ENCODE peak calls at places on chromosomes 16 and 17, in ten cellular contexts. W is transverse colon, U is psoas muscle, L is pancreas, T is lung, M is fibroblast of lung, G is heart left ventricle, C is ovary, B is tibial artery, S is sigmoid colon. Y is an unnamed sample.

GRCh38 chr17:81480140-81480917 is 32.3 kb downstream of the ACTG1 start:
- DNase-seq in W (no peak), U (peak; percentile 75), L (peak; percentile 38), T (no peak), M (peak; percentile 69), G (peak; percentile 62), C (no peak), B (peak; percentile 79), S (no peak), Y (no peak)

GRCh38 chr16:21946889-21947635 is 6.1 kb upstream of the UQCRC2 start:
- DNase-seq in W (no peak), U (no peak), L (no peak), T (no peak), M (no peak), G (no peak), C (no peak), B (no peak), S (no peak), Y (no peak)

GRCh38 chr17:81399481-81400153 is 4.4 kb downstream of the BAHCC1 start:
- DNase-seq in W (no peak), U (peak; percentile 48), L (no peak), T (no peak), M (no peak), G (no peak), C (no peak), B (no peak), S (no peak), Y (no peak)

GRCh38 chr17:8894673-8895578 is 27.5 kb upstream of the PIK3R6 start:
- DNase-seq in W (peak; percentile 53), U (no peak), L (peak; percentile 48), T (no peak), M (peak; percentile 59), G (no peak), C (no peak), B (peak; percentile 71), S (no peak), Y (no peak)

GRCh38 chr17:63458478-63458877 is 12.4 kb upstream of the CYB561 start:
- DNase-seq in W (no peak), U (no peak), L (no peak), T (no peak), M (no peak), G (no peak), C (no peak), B (no peak), S (no peak), Y (no peak)

GRCh38 chr16:46768809-46769208 is 20.7 kb upstream of the MYLK3 start:
- DNase-seq in W (no peak), U (peak; percentile 31), L (no peak), T (no peak), M (no peak), G (no peak), C (no peak), B (no peak), S (no peak), Y (no peak)

GRCh38 chr16:17369441-17369951 is 101.3 kb downstream of the XYLT1 start:
- DNase-seq in W (peak; percentile 71), U (no peak), L (no peak), T (peak; percentile 42), M (no peak), G (peak; percentile 77), C (no peak), B (peak; percentile 84), S (no peak), Y (peak; percentile 52)

GRCh38 chr16:85759136-85759535 is 8.2 kb upstream of the C16orf74 start:
- DNase-seq in W (no peak), U (no peak), L (no peak), T (no peak), M (no peak), G (no peak), C (no peak), B (no peak), S (no peak), Y (no peak)

GRCh38 chr17:60167095-60167741 is 17.4 kb downstream of the CA4 start:
- DNase-seq in W (no peak), U (no peak), L (peak; percentile 59), T (no peak), M (no peak), G (no peak), C (no peak), B (no peak), S (no peak), Y (no peak)

GRCh38 chr17:46851029-46851741 is at the start of gene WNT9B:
- DNase-seq in W (peak; percentile 75), U (no peak), L (peak; percentile 71), T (no peak), M (peak; percentile 12), G (no peak), C (no peak), B (no peak), S (no peak), Y (no peak)

GRCh38 chr16:1533443-1533951 is at the start of gene TMEM204:
- DNase-seq in W (peak; percentile 59), U (peak; percentile 79), L (no peak), T (peak; percentile 52), M (peak; percentile 11), G (peak; percentile 89), C (peak; percentile 74), B (peak; percentile 90), S (peak; percentile 95), Y (peak; percentile 90)

GRCh38 chr16:1532771-1533170 is 695 bp upstream of the TMEM204 start:
- DNase-seq in W (no peak), U (no peak), L (no peak), T (no peak), M (no peak), G (peak; percentile 60), C (no peak), B (no peak), S (no peak), Y (no peak)

GRCh38 chr16:1531638-1531910 is 1.9 kb upstream of the TMEM204 start:
- DNase-seq in W (no peak), U (no peak), L (no peak), T (no peak), M (no peak), G (peak; percentile 68), C (no peak), B (no peak), S (no peak), Y (no peak)

GRCh38 chr16:1530883-1531637 is 2.4 kb upstream of the TMEM204 start:
- DNase-seq in W (peak; percentile 32), U (peak; percentile 82), L (no peak), T (no peak), M (no peak), G (peak; percentile 85), C (no peak), B (peak; percentile 83), S (peak; percentile 92), Y (peak; percentile 75)

GRCh38 chr16:1532081-1532760 is 1.2 kb upstream of the TMEM204 start:
- DNase-seq in W (peak; percentile 52), U (peak; percentile 87), L (no peak), T (no peak), M (no peak), G (peak; percentile 89), C (no peak), B (peak; percentile 92), S (peak; percentile 96), Y (peak; percentile 84)
- H3K4me1 ChIP-seq in W (peaks cover 36% of the 10 kb centered on the region), U (peaks cover 11% of the 10 kb centered on the region), L (peaks cover 8% of the 10 kb centered on the region), T (peaks cover 5% of the 10 kb centered on the region), M (peaks cover 35% of the 10 kb centered on the region), G (peaks cover 75% of the 10 kb centered on the region), C (peaks cover 25% of the 10 kb centered on the region), B (peaks cover 34% of the 10 kb centered on the region), S (peaks cover 69% of the 10 kb centered on the region), Y (peaks cover 77% of the 10 kb centered on the region)

GRCh38 chr17:44188757-44189403 is 2.1 kb downstream of the TMUB2 start:
- DNase-seq in W (no peak), U (no peak), L (peak; percentile 53), T (no peak), M (no peak), G (peak; percentile 49), C (no peak), B (no peak), S (no peak), Y (no peak)
- H3K27ac ChIP-seq in W (no peak overlapping the region), U (no peak overlapping the region), L (no peak overlapping the region), T (no peak overlapping the region), M (no peak overlapping the region), G (peak overlapping the region; percentile 97), C (no peak overlapping the region), B (peak overlapping the region; percentile 94), S (no peak overlapping the region), Y (no peak overlapping the region)

DNA sequence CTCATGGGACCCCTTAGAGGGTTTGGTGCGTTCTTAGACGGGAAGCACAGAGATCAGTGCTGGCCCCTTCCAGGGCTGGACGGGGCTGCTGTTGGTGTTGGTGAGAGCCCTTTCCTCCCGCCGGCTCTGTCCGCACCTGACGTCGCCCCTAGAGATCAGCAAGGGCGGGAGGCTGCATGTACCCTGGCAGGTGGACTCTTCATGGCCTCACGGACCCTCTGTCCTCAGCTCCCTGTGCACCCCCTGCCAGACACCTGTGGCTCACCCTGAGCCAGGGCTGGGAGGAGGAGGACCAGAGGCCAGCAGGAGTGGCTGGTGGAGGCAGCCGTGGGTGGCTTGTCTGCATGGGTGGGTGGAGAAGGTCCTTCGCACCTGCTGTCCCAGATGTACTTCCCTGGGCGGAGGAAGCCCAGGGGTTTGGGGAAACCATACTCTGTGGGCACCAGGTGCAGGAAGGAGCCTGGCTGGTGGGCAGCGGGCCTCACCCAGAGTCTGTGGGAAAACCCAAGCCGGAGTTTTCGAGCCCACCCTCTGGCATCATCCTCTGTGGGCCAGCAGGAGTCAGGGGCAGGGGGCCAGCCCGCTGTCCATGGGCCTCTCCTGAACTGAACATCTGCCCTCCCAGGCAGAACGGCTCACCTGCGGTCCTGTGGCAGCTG is 348.6 kb downstream of the SEC14L1 start:
- DNase-seq in W (no peak), U (no peak), L (no peak), T (no peak), M (no peak), G (peak; percentile 49), C (peak; percentile 24), B (no peak), S (no peak), Y (no peak)
- H3K27me3 ChIP-seq in W (no peaks in the 10 kb centered on the region), U (no peaks in the 10 kb centered on the region), L (no peaks in the 10 kb centered on the region), T (no peaks in the 10 kb centered on the region), M (no peaks in the 10 kb centered on the region), G (no peaks in the 10 kb centered on the region), C (no peaks in the 10 kb centered on the region), B (no peaks in the 10 kb centered on the region), S (no peaks in the 10 kb centered on the region), Y (no peaks in the 10 kb centered on the region)

DNA sequence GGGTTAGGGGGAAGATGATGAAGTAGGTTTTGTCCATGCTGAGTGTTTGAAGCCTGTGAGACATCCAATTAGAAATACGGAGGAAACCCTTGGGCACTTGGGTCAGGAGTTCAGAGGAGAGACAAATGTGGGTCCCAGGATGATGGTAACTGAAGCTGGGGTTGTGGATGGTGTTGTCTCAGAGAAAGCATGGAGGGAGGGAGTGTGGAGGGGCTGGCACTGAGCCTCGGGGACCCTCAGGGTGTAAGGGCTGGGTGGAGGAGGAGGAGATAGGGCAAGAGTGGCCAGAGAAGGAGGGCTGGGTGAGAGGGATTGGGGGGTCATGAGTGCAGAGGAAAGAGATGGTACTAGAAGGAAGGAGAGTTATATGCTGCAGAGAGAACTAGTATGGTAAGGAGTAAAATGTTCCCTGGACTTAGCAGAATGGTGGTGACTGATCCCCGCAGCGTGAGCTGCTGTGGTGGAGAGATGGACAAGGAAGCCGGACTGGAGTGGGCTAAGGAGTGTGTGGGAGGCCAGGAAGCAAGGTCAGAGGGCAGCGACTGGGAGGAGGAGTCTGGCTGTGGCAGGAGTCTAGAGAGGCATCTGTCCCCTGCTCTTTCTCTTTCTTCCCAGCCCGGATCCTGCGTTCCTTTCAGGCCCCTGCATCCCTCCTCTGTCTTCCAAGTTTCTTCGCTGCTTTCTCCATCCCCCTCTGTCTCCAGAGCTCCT is 3.8 kb upstream of the COL1A1 start:
- DNase-seq in W (peak; percentile 7), U (no peak), L (no peak), T (no peak), M (peak; percentile 63), G (no peak), C (peak; percentile 73), B (peak; percentile 77), S (peak; percentile 67), Y (peak; percentile 60)
- H3K4me1 ChIP-seq in W (peaks cover 34% of the 10 kb centered on the region), U (peaks cover 2% of the 10 kb centered on the region), L (no peaks in the 10 kb centered on the region), T (no peaks in the 10 kb centered on the region), M (peaks cover 56% of the 10 kb centered on the region), G (peaks cover 59% of the 10 kb centered on the region), C (peaks cover 36% of the 10 kb centered on the region), B (peaks cover 50% of the 10 kb centered on the region), S (peaks cover 86% of the 10 kb centered on the region), Y (peaks cover 2% of the 10 kb centered on the region)

Y was measured in heart right ventricle.